ENCODE peak calls at places on chromosome 4, in four cellular contexts. W is H1, B is NT2/D1, O is HCT116. Z is an unnamed sample.
A peak's percentile ranks its signal among the peaks of the same experiment; 100 is the strongest.

GRCh38 chr4:38231626-38232025 is 271.4 kb downstream of the PTTG2 start:
- DNase-seq in W (peak; percentile 27), B (no peak), O (no peak), Z (peak; percentile 10)

GRCh38 chr4:118989098-118990080 is 100.7 kb downstream of the SYNPO2 start:
- DNase-seq in W (no peak), B (no peak), O (no peak), Z (no peak)

GRCh38 chr4:133152801-133153526 is 3.9 kb downstream of the PCDH10 start:
- DNase-seq in W (peak; percentile 40), B (no peak), O (no peak), Z (no peak)

GRCh38 chr4:86957214-86957613 is 22.4 kb downstream of the AFF1 start:
- DNase-seq in W (no peak), B (no peak), O (no peak), Z (no peak)

GRCh38 chr4:47590325-47590724 is 105.2 kb downstream of the ATP10D start:
- DNase-seq in W (no peak), B (no peak), O (no peak), Z (no peak)

GRCh38 chr4:57037982-57038604 is 59.4 kb downstream of the POLR2B start:
- DNase-seq in W (peak; percentile 93), B (peak; percentile 46), O (peak; percentile 23), Z (peak; percentile 59)

GRCh38 chr4:101528526-101528925 is 181.2 kb upstream of the PPP3CA start:
- DNase-seq in W (no peak), B (peak; percentile 2), O (no peak), Z (no peak)

GRCh38 chr4:68463796-68464195 is 16.5 kb downstream of the TMPRSS11E start:
- DNase-seq in W (no peak), B (no peak), O (no peak), Z (no peak)

GRCh38 chr4:134313591-134313990 is 112.0 kb upstream of the PABPC4L start:
- DNase-seq in W (no peak), B (no peak), O (no peak), Z (no peak)

GRCh38 chr4:73259552-73260140 is 1.0 kb upstream of the ANKRD17 start:
- DNase-seq in W (no peak), B (no peak), O (no peak), Z (peak; percentile 11)

DNA sequence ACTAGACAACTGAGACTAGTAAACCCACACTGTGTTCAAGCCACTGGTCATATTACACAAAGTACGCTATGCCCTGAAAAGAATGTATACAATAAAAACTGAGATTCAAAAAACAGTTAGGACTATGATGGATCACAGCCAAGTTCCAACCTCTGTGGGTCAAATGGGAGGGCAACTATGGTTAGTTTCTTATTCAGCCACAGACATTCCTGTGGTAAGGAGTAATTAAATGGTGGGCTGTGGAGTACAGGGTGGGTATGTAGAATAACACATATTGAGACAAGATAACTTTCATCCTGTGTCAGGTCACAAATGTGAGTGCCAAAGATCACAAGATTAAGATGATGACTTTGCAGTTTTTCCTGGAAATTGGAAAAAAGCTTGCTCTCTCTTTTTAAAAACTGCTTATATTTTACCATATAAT is 167.2 kb downstream of the NPNT start:
- DNase-seq in W (no peak), B (no peak), O (no peak), Z (peak; percentile 11)
- TF ChIP-seq YY1 in W (no peak), B (no peak), O (no peak), Z (no peak)

GRCh38 chr4:26290276-26290675 is 30.5 kb upstream of the RBPJ start:
- DNase-seq in W (no peak), B (no peak), O (no peak), Z (no peak)
- H3K4me1 ChIP-seq in W (no peaks in the 10 kb centered on the region), B (no peaks in the 10 kb centered on the region), O (peaks cover 5% of the 10 kb centered on the region), Z (no peaks in the 10 kb centered on the region)

GRCh38 chr4:848307-848691 is 22.4 kb upstream of the CPLX1 start:
- DNase-seq in W (no peak), B (no peak), O (no peak), Z (no peak)

GRCh38 chr4:845233-845835 is 19.4 kb upstream of the CPLX1 start:
- DNase-seq in W (no peak), B (no peak), O (no peak), Z (no peak)

GRCh38 chr4:848803-849477 is 23.0 kb upstream of the CPLX1 start:
- DNase-seq in W (no peak), B (no peak), O (no peak), Z (no peak)

GRCh38 chr4:845836-846251 is 19.9 kb upstream of the CPLX1 start:
- DNase-seq in W (no peak), B (no peak), O (no peak), Z (no peak)

DNA sequence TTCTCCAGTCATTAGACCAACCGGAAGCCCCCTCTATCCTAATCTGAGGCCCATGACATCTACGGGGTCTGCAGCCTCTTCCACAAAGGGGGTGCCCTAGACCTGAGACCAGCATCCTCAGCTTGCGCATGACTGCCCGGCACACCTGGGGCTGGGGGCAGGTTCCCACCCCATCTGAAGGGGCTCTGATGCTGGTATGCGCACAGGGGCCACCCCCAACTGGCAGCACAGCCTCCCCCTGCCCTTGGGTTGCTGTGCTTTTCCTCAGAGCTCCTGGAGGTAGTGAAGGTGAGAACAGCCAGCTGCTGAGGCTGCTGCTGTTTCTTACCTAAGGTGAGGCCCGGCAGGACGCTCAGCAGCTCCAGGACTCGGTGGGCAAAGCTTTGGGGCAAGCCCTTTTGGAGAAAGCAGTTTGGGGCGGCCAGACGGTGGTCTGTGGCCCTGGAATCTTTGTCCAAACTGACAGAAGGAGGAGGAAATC is 18.9 kb upstream of the CPLX1 start:
- DNase-seq in W (no peak), B (no peak), O (no peak), Z (no peak)
- TF ChIP-seq YY1 in W (no peak), B (no peak), O (no peak), Z (no peak)

GRCh38 chr4:48752726-48753125 is 27.4 kb downstream of the FRYL start:
- DNase-seq in W (no peak), B (no peak), O (no peak), Z (no peak)
- H3K4me1 ChIP-seq in W (no peaks in the 10 kb centered on the region), B (no peaks in the 10 kb centered on the region), O (no peaks in the 10 kb centered on the region), Z (peaks cover 6% of the 10 kb centered on the region)

GRCh38 chr4:76253511-76253910 is 2.0 kb downstream of the FAM47E start:
- DNase-seq in W (no peak), B (no peak), O (no peak), Z (no peak)
- TF ChIP-seq YY1 in W (no peak), B (no peak), O (no peak), Z (no peak)